ENCODE peak calls at places on chromosomes 16 and 17, in four cellular contexts. S, G, X and I are unnamed samples.

GRCh38 chr16:72971370-72971769 is 76.6 kb downstream of the ZFHX3 start:
- DNase-seq in S (no peak), G (no peak), X (no peak), I (no peak)

GRCh38 chr16:30609002-30609927 is 924 bp downstream of the ZNF689 start:
- DNase-seq in S (peak; percentile 25), G (peak; percentile 36), X (peak; percentile 29), I (no peak)

GRCh38 chr17:80970762-80971703 is 20.6 kb upstream of the CHMP6 start:
- DNase-seq in S (no peak), G (no peak), X (no peak), I (no peak)

GRCh38 chr17:80421381-80422090 is 6.6 kb downstream of the ENDOV start:
- DNase-seq in S (no peak), G (no peak), X (no peak), I (no peak)

GRCh38 chr17:17479209-17479608 is 2.4 kb downstream of the MED9 start:
- DNase-seq in S (peak; percentile 9), G (no peak), X (no peak), I (no peak)

GRCh38 chr17:28970879-28971278 is 19.6 kb upstream of the PHF12 start:
- DNase-seq in S (no peak), G (no peak), X (no peak), I (no peak)

GRCh38 chr16:88999457-89000206 is 22.6 kb upstream of the CBFA2T3 start:
- DNase-seq in S (no peak), G (no peak), X (peak; percentile 17), I (no peak)

GRCh38 chr17:28426081-28426519 is 20.1 kb upstream of the SLC46A1 start:
- DNase-seq in S (no peak), G (no peak), X (no peak), I (no peak)

GRCh38 chr17:50148226-50149098 is 2.0 kb downstream of the PPP1R9B start:
- DNase-seq in S (no peak), G (peak; percentile 31), X (peak; percentile 77), I (peak; percentile 59)

GRCh38 chr16:89343501-89344291 is 126.2 kb downstream of the ZNF778 start:
- DNase-seq in S (peak; percentile 71), G (peak; percentile 44), X (no peak), I (no peak)

GRCh38 chr17:55833311-55833710 is 82.5 kb downstream of the PCTP start:
- DNase-seq in S (no peak), G (peak; percentile 26), X (no peak), I (no peak)

GRCh38 chr17:39632153-39632941 is 4.6 kb upstream of the STARD3 start:
- DNase-seq in S (no peak), G (no peak), X (no peak), I (no peak)

GRCh38 chr17:81153340-81153803 is 11.9 kb upstream of the PVALEF start:
- DNase-seq in S (peak; percentile 3), G (peak; percentile 12), X (no peak), I (no peak)

GRCh38 chr16:87706278-87707000 is 59.3 kb downstream of the KLHDC4 start:
- DNase-seq in S (no peak), G (no peak), X (no peak), I (no peak)

GRCh38 chr17:1331708-1332107 is 52.2 kb downstream of the TRARG1 start:
- DNase-seq in S (no peak), G (no peak), X (no peak), I (no peak)

GRCh38 chr17:41140360-41141132 is at the start of gene KRTAP4-6:
- DNase-seq in S (peak; percentile 81), G (peak; percentile 95), X (no peak), I (no peak)

GRCh38 chr17:42458497-42459255 is at the start of gene ATP6V0A1:
- DNase-seq in S (peak; percentile 69), G (peak; percentile 75), X (peak; percentile 81), I (no peak)

GRCh38 chr17:78805301-78805700 is 23.2 kb upstream of the CYTH1 start:
- DNase-seq in S (no peak), G (no peak), X (peak; percentile 51), I (no peak)